ENCODE peak calls at places on chromosomes 5 and 9, in six cellular contexts. H is lower lobe of right lung, L is RWPE2, K is SK-N-SH, E is pancreas, J is lung. C is an unnamed sample. For H3K4me1, the result is how much of the 10 kb centered on the place peaks cover.

GRCh38 chr9:6133346-6134063 is 82.1 kb upstream of the IL33 start:
- DNase-seq in E (no peak), J (no peak), H (no peak), K (no peak), L (no peak), C (peak)

GRCh38 chr9:76090330-76090729 is 199.9 kb downstream of the PCSK5 start:
- DNase-seq in J (no peak), L (no peak), E (no peak), H (no peak), K (no peak), C (no peak)

GRCh38 chr5:143837306-143837848 is 25.4 kb downstream of the HMHB1 start:
- DNase-seq in H (no peak), E (no peak), L (no peak), J (no peak), K (peak), C (peak)

GRCh38 chr9:3181049-3181953 is 337.4 kb upstream of the PUM3 start:
- DNase-seq in L (peak), H (peak), E (peak), J (no peak), K (peak), C (peak)

GRCh38 chr5:33319841-33320240 is 120.9 kb upstream of the TARS1 start:
- DNase-seq in J (no peak), K (no peak), H (no peak), L (no peak), E (no peak), C (no peak)

GRCh38 chr5:53362521-53362941 is 117.9 kb upstream of the FST start:
- DNase-seq in J (peak), L (peak), E (no peak), H (no peak), K (no peak), C (no peak)

GRCh38 chr9:4515958-4516375 is 25.7 kb downstream of the SLC1A1 start:
- DNase-seq in J (no peak), L (no peak), E (no peak), K (no peak), H (no peak), C (no peak)

GRCh38 chr5:64532657-64533056 is 26.8 kb downstream of the RGS7BP start:
- DNase-seq in K (no peak), H (no peak), J (no peak), E (no peak), L (no peak), C (no peak)

GRCh38 chr9:136792321-136793062 is 1.3 kb downstream of the TMEM141 start:
- DNase-seq in J (no peak), K (no peak), L (no peak), E (no peak), H (peak), C (no peak)

GRCh38 chr9:119500072-119500771 is 131.0 kb upstream of the BRINP1 start:
- DNase-seq in K (no peak), E (no peak), L (no peak), J (no peak), H (no peak), C (no peak)

GRCh38 chr5:149325166-149325735 is 20.0 kb upstream of the GRPEL2 start:
- DNase-seq in K (no peak), J (no peak), L (no peak), H (no peak), E (no peak), C (peak)

GRCh38 chr9:37026936-37027581 is 7.0 kb downstream of the PAX5 start:
- DNase-seq in E (no peak), L (no peak), J (no peak), K (no peak), H (no peak), C (no peak)

GRCh38 chr9:18410983-18411382 is 63.0 kb upstream of the ADAMTSL1 start:
- DNase-seq in K (no peak), J (no peak), L (no peak), H (no peak), E (no peak), C (no peak)

GRCh38 chr9:136858844-136859757 is 7.0 kb downstream of the MAMDC4 start:
- DNase-seq in K (no peak), J (no peak), L (no peak), E (peak), H (peak), C (peak)

GRCh38 chr5:3329427-3329826 is 266.2 kb upstream of the IRX1 start:
- DNase-seq in K (no peak), H (no peak), J (no peak), L (no peak), E (no peak), C (no peak)

GRCh38 chr5:68839019-68839552 is 254.7 kb upstream of the SLC30A5 start:
- DNase-seq in L (no peak), K (no peak), J (no peak), E (no peak), H (no peak), C (peak)

GRCh38 chr5:127296321-127296720 is 5.7 kb downstream of the MEGF10 start:
- DNase-seq in L (no peak), K (no peak), E (no peak), H (no peak), J (no peak), C (no peak)

GRCh38 chr9:76433406-76433805 is 25.6 kb upstream of the GCNT1 start:
- DNase-seq in H (no peak), K (no peak), L (no peak), J (no peak), E (no peak), C (no peak)

GRCh38 chr9:105681724-105682123 is 12.6 kb upstream of the TMEM38B start:
- DNase-seq in H (no peak), K (no peak), E (no peak), L (no peak), J (no peak), C (peak)

GRCh38 chr5:172491481-172491880 is 37.2 kb upstream of the SH3PXD2B start:
- DNase-seq in J (no peak), H (no peak), E (peak), L (peak), K (no peak), C (no peak)

GRCh38 chr5:38936269-38936668 is 90.5 kb downstream of the OSMR start:
- DNase-seq in L (no peak), E (no peak), K (no peak), H (no peak), J (no peak), C (no peak)

GRCh38 chr9:134175808-134176598 is 11.6 kb upstream of the RNU6ATAC start:
- DNase-seq in J (no peak), L (peak), H (peak), E (no peak), K (peak), C (no peak)

GRCh38 chr9:7976167-7976755 is 176.7 kb upstream of the DMAC1 start:
- DNase-seq in H (no peak), J (no peak), K (no peak), E (no peak), L (no peak), C (no peak)

GRCh38 chr5:145479271-145479670 is 355.9 kb downstream of the PRELID2 start:
- DNase-seq in K (no peak), E (no peak), L (no peak), J (no peak), H (no peak), C (peak)

GRCh38 chr5:62477801-62478200 is 65.2 kb downstream of the IPO11 start:
- DNase-seq in E (no peak), J (no peak), L (no peak), K (no peak), H (no peak), C (no peak)

GRCh38 chr9:21381752-21382339 is 3.4 kb downstream of the IFNA2 start:
- DNase-seq in H (no peak), J (no peak), L (no peak), E (no peak), K (no peak), C (no peak)

GRCh38 chr5:177399903-177400868 is at the start of gene PFN3:
- DNase-seq in K (no peak), H (no peak), L (no peak), J (no peak), E (no peak), C (no peak)

GRCh38 chr5:135047347-135047695 is 13.3 kb upstream of the PITX1 start:
- DNase-seq in J (no peak), H (peak), K (no peak), L (no peak), E (no peak), C (no peak)
- H3K27ac ChIP-seq in J (no peak), H (no peak), K (no peak), L (no peak), E (no peak), C (no peak)

GRCh38 chr9:129497837-129498450 is 123.0 kb downstream of the C9orf50 start:
- DNase-seq in J (no peak), H (no peak), E (peak), L (no peak), K (no peak), C (no peak)

GRCh38 chr9:129495422-129496186 is 125.3 kb downstream of the C9orf50 start:
- DNase-seq in L (peak), E (peak), J (peak), K (peak), H (peak), C (peak)

GRCh38 chr9:129497064-129497836 is 123.7 kb downstream of the C9orf50 start:
- DNase-seq in K (peak), J (peak), H (no peak), L (no peak), E (peak), C (no peak)

GRCh38 chr9:129494113-129494789 is 126.7 kb downstream of the C9orf50 start:
- DNase-seq in H (peak), E (no peak), K (no peak), J (no peak), L (no peak), C (no peak)

GRCh38 chr9:129496187-129497063 is 124.5 kb downstream of the C9orf50 start:
- DNase-seq in J (peak), K (peak), L (peak), E (peak), H (peak), C (peak)
- H3K4me1 ChIP-seq in J (under half), K (half or more), L (under half), E (under half), H (half or more), C (under half)

DNA sequence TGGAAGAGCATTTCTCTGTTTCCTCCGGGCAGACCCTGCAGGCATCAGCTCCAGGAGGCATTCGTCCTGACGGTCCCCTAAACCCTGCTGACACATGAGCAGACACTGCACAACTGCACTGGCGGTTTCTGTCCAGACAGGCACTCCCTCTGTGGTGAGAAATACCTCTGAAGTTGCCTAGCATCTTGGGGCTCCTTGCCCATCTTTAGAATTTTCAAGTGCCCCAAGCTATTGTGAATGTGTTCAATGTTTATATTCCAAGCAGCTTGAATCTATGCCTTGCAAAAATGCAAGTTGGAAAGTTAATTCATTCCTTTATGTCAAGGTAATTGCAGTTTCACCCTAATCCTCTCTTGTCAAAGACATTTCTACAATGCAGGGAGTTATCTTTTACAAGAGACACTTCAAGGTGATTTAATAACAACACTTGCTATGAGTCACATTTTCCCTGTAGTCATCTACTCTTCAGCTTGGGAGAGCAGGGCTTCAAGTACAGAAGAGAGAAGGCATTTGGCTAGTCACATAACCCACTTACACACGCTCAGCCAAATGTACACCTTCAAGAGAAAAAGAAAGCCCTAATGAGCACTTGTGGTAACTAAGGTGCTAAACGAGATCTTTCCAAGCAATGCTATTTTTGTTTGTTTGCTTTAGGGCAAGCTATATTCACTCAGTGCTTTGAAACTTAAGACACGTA is 302.5 kb downstream of the MLLT3 start:
- DNase-seq in L (no peak), H (no peak), K (no peak), E (no peak), J (no peak), C (peak)
- H3K27ac ChIP-seq in L (peak), H (peak), K (no peak), E (peak), J (peak), C (peak)

GRCh38 chr9:78542491-78543175 is 245.7 kb downstream of the PSAT1 start:
- DNase-seq in H (no peak), J (no peak), E (no peak), L (no peak), K (no peak), C (peak)

GRCh38 chr9:78539904-78540303 is 243.0 kb downstream of the PSAT1 start:
- DNase-seq in K (no peak), J (no peak), L (no peak), H (no peak), E (no peak), C (no peak)

GRCh38 chr9:78543353-78543752 is 246.4 kb downstream of the PSAT1 start:
- DNase-seq in E (no peak), K (no peak), J (no peak), L (no peak), H (no peak), C (no peak)

GRCh38 chr9:78541868-78542267 is 244.9 kb downstream of the PSAT1 start:
- DNase-seq in H (no peak), L (no peak), J (no peak), K (no peak), E (no peak), C (no peak)

DNA sequence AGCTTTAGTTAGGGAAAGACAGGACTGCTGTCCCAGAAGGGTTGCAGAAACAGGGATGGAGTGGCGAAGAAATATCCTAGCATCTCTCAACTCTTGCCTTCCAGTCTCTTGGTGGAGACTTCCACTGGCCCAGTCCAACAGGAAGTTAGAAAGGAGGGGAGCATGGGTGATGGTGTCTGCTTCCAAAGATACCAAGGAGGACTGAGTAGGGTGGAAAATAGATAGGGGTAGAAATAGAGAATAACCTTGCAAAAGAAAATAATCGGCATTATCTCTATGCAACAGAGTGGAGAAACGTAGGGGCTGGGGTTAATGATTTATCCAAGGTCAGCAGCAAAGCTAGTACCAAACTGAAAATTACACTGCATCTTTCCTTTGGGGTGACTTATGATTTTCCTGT is 242.3 kb downstream of the PSAT1 start:
- DNase-seq in K (no peak), E (no peak), J (no peak), L (no peak), H (no peak), C (no peak)
- H3K4me1 ChIP-seq in K (under half), E (under half), J (under half), L (under half), H (under half), C (under half)

DNA sequence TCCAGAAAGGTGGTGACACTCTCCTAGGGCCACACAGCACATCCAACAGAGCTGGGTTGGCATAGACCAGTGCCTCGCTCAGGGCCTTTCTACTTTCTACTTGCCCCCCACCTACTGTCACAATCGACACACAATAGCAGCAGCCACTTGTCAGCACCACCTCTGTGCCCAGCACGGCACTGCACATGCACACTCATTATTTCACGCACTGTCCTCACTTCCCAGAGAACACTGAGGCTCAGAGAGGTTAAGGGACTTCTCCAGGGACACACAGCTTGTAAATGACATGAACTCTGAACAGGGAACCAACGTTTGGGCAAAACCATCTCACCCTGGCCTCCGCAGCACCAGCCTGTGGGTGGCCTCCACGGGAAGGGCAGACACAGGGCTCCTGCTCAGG is 70.9 kb upstream of the STXBP1 start:
- DNase-seq in L (no peak), K (no peak), J (no peak), H (no peak), E (no peak), C (no peak)
- H3K27ac ChIP-seq in L (peak), K (peak), J (peak), H (peak), E (peak), C (no peak)

GRCh38 chr5:136035837-136036236 is 7.0 kb downstream of the TGFBI start:
- DNase-seq in K (no peak), L (peak), H (no peak), E (no peak), J (no peak), C (no peak)
- H3K4me1 ChIP-seq in K (under half), L (half or more), H (under half), E (under half), J (under half), C (under half)